ENCODE peak calls at places on chromosome 7, in ten cellular contexts. Q, P, G, S, O, M, J, Z, K and H are unnamed samples.

GRCh38 chr7:97001656-97002554 is 3.4 kb upstream of the DLX6 start:
- DNase-seq in G (peak; percentile 76), S (peak; percentile 86), Z (no peak), J (no peak), O (no peak), K (no peak), Q (no peak), M (no peak), P (no peak), H (no peak)

GRCh38 chr7:1939434-1940401 is 269.6 kb downstream of the ELFN1 start:
- DNase-seq in G (no peak), O (no peak), K (no peak), Q (no peak), J (no peak), Z (no peak), P (peak; percentile 34), M (no peak), S (no peak), H (peak; percentile 39)

GRCh38 chr7:50335795-50336754 is 31.6 kb downstream of the IKZF1 start:
- DNase-seq in K (no peak), Z (peak; percentile 78), Q (no peak), G (no peak), J (peak; percentile 64), S (peak; percentile 49), M (no peak), O (no peak), P (no peak), H (peak; percentile 69)

GRCh38 chr7:1253591-1254207 is 21.0 kb downstream of the UNCX start:
- DNase-seq in Z (no peak), G (no peak), K (no peak), O (no peak), S (no peak), J (no peak), M (no peak), Q (no peak), P (no peak), H (no peak)

GRCh38 chr7:106196460-106197021 is 84.4 kb upstream of the SYPL1 start:
- DNase-seq in K (no peak), O (no peak), S (no peak), Q (no peak), P (no peak), J (no peak), Z (no peak), M (no peak), G (no peak), H (no peak)

GRCh38 chr7:18208921-18209320 is 181.3 kb upstream of the PRPS1L1 start:
- DNase-seq in G (no peak), S (no peak), O (no peak), M (no peak), J (no peak), P (no peak), K (no peak), Z (no peak), Q (no peak), H (no peak)

GRCh38 chr7:130369110-130369711 is 11.1 kb upstream of the CPA1 start:
- DNase-seq in J (peak; percentile 12), S (no peak), P (no peak), K (peak; percentile 76), Q (no peak), M (no peak), O (peak; percentile 90), Z (no peak), G (no peak), H (no peak)

GRCh38 chr7:23852135-23852534 is 142.1 kb downstream of the STK31 start:
- DNase-seq in J (no peak), K (no peak), P (no peak), Z (no peak), O (peak; percentile 54), M (no peak), Q (no peak), S (no peak), G (no peak), H (no peak)

GRCh38 chr7:46071601-46072000 is 150.5 kb upstream of the IGFBP3 start:
- DNase-seq in M (no peak), J (no peak), O (peak; percentile 67), P (no peak), Q (no peak), K (peak; percentile 33), G (no peak), S (no peak), Z (no peak), H (no peak)

GRCh38 chr7:155009570-155010157 is 6.7 kb upstream of the PAXIP1 start:
- DNase-seq in J (peak; percentile 47), Z (no peak), Q (no peak), S (peak; percentile 77), O (peak; percentile 24), P (no peak), M (no peak), K (no peak), G (peak; percentile 45), H (no peak)

DNA sequence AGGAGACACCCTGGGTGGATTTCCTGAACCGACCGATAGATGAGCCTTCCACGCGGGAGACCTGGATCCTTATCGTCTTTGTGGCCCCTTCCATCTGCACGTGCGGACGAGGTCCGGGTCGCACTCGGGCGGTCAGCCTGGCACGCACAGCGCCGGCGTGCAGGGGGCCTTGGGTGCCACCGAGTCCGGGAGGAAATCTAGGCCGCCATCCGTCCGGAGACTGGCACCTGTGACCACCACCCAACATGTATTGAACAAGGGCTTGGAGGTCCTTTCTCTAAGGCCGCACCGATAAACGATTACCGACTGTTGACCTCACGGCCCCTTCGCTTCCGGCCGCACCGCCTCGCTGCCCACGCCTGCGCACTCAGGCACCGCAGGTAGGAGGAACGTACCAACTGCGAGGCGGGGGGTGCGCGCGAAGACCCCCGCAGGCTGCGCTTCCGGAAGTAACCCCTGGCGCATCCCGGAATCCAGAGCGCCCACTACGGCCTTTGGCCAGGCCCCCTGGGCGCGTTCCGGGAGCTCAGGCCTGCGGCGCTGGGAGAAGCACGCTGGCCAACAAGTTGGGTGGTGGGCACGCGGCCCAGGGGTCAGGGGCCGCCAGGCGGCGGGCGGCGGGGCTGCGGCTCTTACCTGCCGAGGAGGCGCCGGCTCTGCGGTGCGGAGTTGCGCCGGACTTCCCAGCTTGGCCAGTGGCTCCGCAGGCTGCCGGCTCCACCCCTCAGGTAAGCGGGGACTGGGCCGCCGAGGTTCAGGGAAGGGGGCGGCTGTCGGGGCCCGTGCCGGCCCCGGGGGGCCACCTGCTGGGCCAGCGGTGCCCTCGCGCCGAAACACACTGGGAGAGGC is at the start of the genes ACTR3C and LRRC61:
- DNase-seq in Q (no peak), G (peak; percentile 68), K (no peak), S (peak; percentile 83), P (no peak), O (peak; percentile 15), Z (peak; percentile 61), J (peak; percentile 93), M (no peak), H (peak; percentile 64)
- TF ChIP-seq CTCF in Q (no peak), G (peak; percentile 11), K (no peak), S (peak; percentile 62), P (no peak), O (no peak), Z (no peak), J (no peak), M (no peak), H (no peak)

GRCh38 chr7:152851326-152851725 is 91.8 kb downstream of the ACTR3B start:
- DNase-seq in S (peak; percentile 37), Z (no peak), K (no peak), J (no peak), O (no peak), G (no peak), M (no peak), Q (no peak), P (no peak), H (no peak)
- TF ChIP-seq CTCF in S (no peak), Z (no peak), K (no peak), J (no peak), O (no peak), G (no peak), M (no peak), Q (no peak), P (no peak), H (no peak)

DNA sequence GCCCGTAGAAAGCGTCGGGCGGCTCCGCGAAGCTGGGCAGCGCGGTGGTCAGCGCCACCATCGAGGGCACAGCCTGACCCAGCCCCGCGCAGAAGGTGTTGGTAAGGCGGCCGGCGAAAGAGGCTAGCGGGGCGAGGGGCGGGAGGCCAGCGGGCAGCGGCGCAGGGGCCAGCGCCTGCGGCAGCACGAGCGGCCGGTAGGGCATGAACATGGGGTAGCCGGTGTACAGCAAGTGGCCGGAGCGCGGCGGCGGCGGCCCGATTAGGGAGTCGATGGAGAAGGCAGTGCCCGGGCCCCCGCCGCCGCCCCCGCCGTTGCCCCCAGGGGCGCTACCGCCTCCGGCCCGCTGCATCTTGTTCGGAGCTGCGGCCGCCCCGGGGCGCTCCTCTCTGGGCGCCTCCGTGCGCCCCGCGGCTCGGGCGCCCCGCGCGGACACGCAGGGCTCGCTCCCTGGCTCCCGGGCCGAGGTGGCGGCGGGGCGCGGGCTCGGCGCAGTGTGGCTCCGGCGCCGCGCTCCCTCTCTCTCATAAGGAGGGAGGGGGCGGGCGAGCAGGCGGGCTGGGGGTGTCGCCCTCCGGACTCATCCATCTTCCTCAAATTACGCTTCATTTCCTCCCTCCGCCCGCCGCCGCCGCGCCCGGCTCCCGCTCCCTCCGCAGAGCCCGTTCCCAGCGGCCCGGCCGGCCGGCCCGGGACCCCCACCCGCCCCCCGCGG is at the start of gene GBX1:
- DNase-seq in J (no peak), Z (no peak), Q (no peak), K (no peak), S (peak; percentile 74), O (no peak), M (no peak), G (peak; percentile 53), P (peak; percentile 83), H (no peak)
- TF ChIP-seq CTCF in J (no peak), Z (peak; percentile 5), Q (no peak), K (no peak), S (peak; percentile 56), O (no peak), M (peak; percentile 28), G (no peak), P (no peak), H (no peak)

DNA sequence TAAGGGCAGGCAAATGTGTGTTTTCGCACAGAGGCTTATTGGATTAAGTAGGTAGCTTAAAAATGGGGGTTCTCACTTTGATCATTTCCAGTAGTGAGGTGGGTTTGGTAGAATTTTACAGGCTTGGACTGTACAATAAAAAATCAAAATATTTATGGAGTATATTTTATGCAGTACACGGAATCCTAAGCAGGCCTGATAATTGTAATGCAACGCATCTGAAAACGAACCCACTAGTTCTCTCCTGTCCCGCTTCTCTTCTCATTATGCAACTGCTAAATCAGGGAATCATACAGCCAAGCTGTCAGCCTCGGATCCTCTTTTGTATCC is 377 bp upstream of the POLR1F start:
- DNase-seq in S (no peak), Q (no peak), Z (no peak), J (no peak), P (no peak), G (no peak), O (no peak), K (no peak), M (no peak), H (no peak)
- TF ChIP-seq CTCF in S (no peak), Q (no peak), Z (no peak), J (no peak), P (no peak), G (no peak), O (no peak), K (no peak), M (no peak), H (peak; percentile 61)

DNA sequence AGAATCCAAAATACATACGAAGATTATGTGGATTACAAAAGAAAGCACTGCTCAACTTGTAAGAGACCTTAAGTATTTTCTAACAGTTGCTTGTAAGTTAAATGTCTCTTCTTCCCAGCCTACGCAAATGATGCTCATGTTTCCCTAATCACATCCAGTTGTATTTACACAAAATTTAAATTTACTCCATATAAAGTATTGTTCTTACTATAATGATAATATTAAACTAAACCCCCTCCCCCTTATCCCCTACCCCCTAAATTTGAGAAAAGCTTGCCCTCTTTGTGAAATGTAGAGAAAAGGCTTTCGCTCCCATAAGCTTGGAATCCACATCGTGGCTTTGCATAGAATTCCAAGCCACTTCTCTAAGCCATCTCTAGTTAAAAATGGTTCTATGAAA is 29.4 kb downstream of the ANKMY2 start:
- DNase-seq in M (no peak), Z (no peak), O (no peak), K (no peak), S (no peak), J (no peak), Q (no peak), G (no peak), P (no peak), H (no peak)
- TF ChIP-seq CTCF in M (no peak), Z (no peak), O (no peak), K (no peak), S (no peak), J (no peak), Q (no peak), G (no peak), P (no peak), H (no peak)